ENCODE peak calls at places on chromosomes 16 and 17, in six cellular contexts. K is cardiac fibroblast, J is HTR-8/SVneo, Z is RWPE1, L is iris pigment epithelial cell, E is heart right ventricle. S is an unnamed sample.

GRCh38 chr17:46962374-46962790 is 16.7 kb downstream of the RPRML start:
- DNase-seq in J (no peak), L (peak), Z (no peak), E (no peak), K (peak), S (no peak)

GRCh38 chr17:38602862-38603785 is 2.6 kb downstream of the SRCIN1 start:
- DNase-seq in K (no peak), J (no peak), L (no peak), E (no peak), Z (no peak), S (no peak)

GRCh38 chr16:24838554-24839266 is 7.1 kb upstream of the SLC5A11 start:
- DNase-seq in Z (no peak), E (no peak), J (no peak), L (peak), K (peak), S (no peak)

GRCh38 chr16:4101421-4102275 is 14.6 kb downstream of the ADCY9 start:
- DNase-seq in E (peak), L (no peak), K (peak), Z (no peak), J (no peak), S (no peak)

GRCh38 chr16:51982715-51983680 is 563.9 kb downstream of the TOX3 start:
- DNase-seq in E (peak), Z (peak), L (peak), J (peak), K (peak), S (peak)

GRCh38 chr16:57630931-57631845 is 2.8 kb downstream of the ADGRG1 start:
- DNase-seq in K (no peak), L (no peak), Z (no peak), E (no peak), J (no peak), S (no peak)

GRCh38 chr17:45019177-45019711 is 32.2 kb downstream of the DCAKD start:
- DNase-seq in K (no peak), L (peak), Z (peak), E (peak), J (peak), S (peak)

GRCh38 chr16:52581530-52581929 is 34.6 kb upstream of the TOX3 start:
- DNase-seq in J (no peak), K (no peak), L (no peak), Z (no peak), E (no peak), S (no peak)

GRCh38 chr17:57597531-57598453 is 147.3 kb downstream of the CCDC182 start:
- DNase-seq in K (peak), E (peak), J (peak), Z (peak), L (peak), S (peak)

GRCh38 chr17:33082529-33083148 is 91.0 kb downstream of the SPACA3 start:
- DNase-seq in Z (no peak), J (no peak), L (no peak), E (no peak), K (no peak), S (no peak)

GRCh38 chr17:1229354-1229890 is 40.8 kb upstream of the BHLHA9 start:
- DNase-seq in K (no peak), Z (no peak), L (peak), E (peak), J (peak), S (no peak)

GRCh38 chr17:63439682-63440081 is 6.4 kb downstream of the CYB561 start:
- DNase-seq in E (no peak), Z (no peak), L (peak), J (no peak), K (peak), S (no peak)

GRCh38 chr17:75244133-75244866 is 17.1 kb downstream of the GGA3 start:
- DNase-seq in Z (no peak), J (no peak), E (no peak), K (no peak), L (no peak), S (no peak)

GRCh38 chr17:700504-701094 is 14.0 kb downstream of the VPS53 start:
- DNase-seq in L (peak), Z (peak), E (no peak), J (peak), K (peak), S (peak)

GRCh38 chr16:89360760-89361435 is 129.5 kb downstream of the ANKRD11 start:
- DNase-seq in Z (no peak), E (no peak), L (no peak), K (no peak), J (no peak), S (no peak)

GRCh38 chr17:59863607-59864006 is 29.1 kb downstream of the TUBD1 start:
- DNase-seq in L (no peak), Z (no peak), E (no peak), K (peak), J (no peak), S (no peak)

GRCh38 chr16:30740364-30741251 is 7.6 kb upstream of the PHKG2 start:
- DNase-seq in Z (peak), K (peak), L (peak), J (peak), E (peak), S (peak)

GRCh38 chr16:46908540-46909372 is 24.6 kb downstream of the GPT2 start:
- DNase-seq in K (peak), Z (peak), J (peak), L (peak), E (peak), S (peak)

GRCh38 chr16:20114356-20114755 is 40.7 kb upstream of the GPR139 start:
- DNase-seq in E (no peak), J (peak), Z (peak), K (no peak), L (no peak), S (no peak)

GRCh38 chr16:23435500-23435899 is 17.5 kb downstream of the COG7 start:
- DNase-seq in K (peak), E (peak), J (peak), Z (peak), L (peak), S (peak)

GRCh38 chr17:48981927-48982539 is 13.6 kb upstream of the GIP start:
- DNase-seq in K (no peak), J (no peak), E (no peak), L (no peak), Z (no peak), S (no peak)

GRCh38 chr17:33291248-33292183 is 1.6 kb downstream of the ASIC2 start:
- DNase-seq in L (peak), J (no peak), E (no peak), Z (peak), K (peak), S (peak)

GRCh38 chr17:4934173-4934979 is 2.3 kb downstream of the GP1BA start:
- DNase-seq in E (no peak), Z (no peak), L (peak), J (peak), K (peak), S (no peak)

GRCh38 chr17:72775914-72776313 is 316.6 kb downstream of the SLC39A11 start:
- DNase-seq in J (no peak), E (no peak), Z (no peak), L (no peak), K (no peak), S (peak)

GRCh38 chr17:43810823-43811222 is 22.1 kb downstream of the MPP3 start:
- DNase-seq in L (no peak), J (no peak), Z (no peak), E (no peak), K (no peak), S (no peak)

GRCh38 chr16:17105239-17105721 is 365.5 kb downstream of the XYLT1 start:
- DNase-seq in K (peak), L (no peak), J (no peak), Z (no peak), E (no peak), S (no peak)

GRCh38 chr16:89261691-89262563 is 44.4 kb downstream of the ZNF778 start:
- DNase-seq in J (no peak), L (no peak), Z (no peak), E (no peak), K (no peak), S (no peak)

GRCh38 chr16:67910162-67910561 is 17.1 kb downstream of the PSKH1 start:
- DNase-seq in E (no peak), L (peak), J (peak), K (peak), Z (no peak), S (peak)

GRCh38 chr17:7774037-7774659 is 56.6 kb downstream of the DNAH2 start:
- DNase-seq in K (peak), E (no peak), L (peak), J (peak), Z (no peak), S (no peak)

GRCh38 chr16:28212532-28212873 is 738 bp upstream of the XPO6 start:
- DNase-seq in Z (no peak), K (peak), L (no peak), J (no peak), E (no peak), S (no peak)

GRCh38 chr16:12602811-12603698 is 200.6 kb downstream of the CPPED1 start:
- DNase-seq in E (no peak), K (no peak), Z (no peak), L (no peak), J (no peak), S (no peak)

GRCh38 chr17:3843935-3844516 is 2.0 kb downstream of the NCBP3 start:
- DNase-seq in Z (peak), J (peak), K (peak), E (no peak), L (peak), S (peak)

GRCh38 chr17:57675427-57675826 is 69.7 kb downstream of the CCDC182 start:
- DNase-seq in E (no peak), Z (no peak), K (no peak), J (no peak), L (no peak), S (no peak)

GRCh38 chr16:87387942-87388817 is 4.0 kb upstream of the MAP1LC3B start:
- DNase-seq in J (peak), K (peak), Z (peak), L (peak), E (peak), S (peak)

S was measured in NCI-H345.